ENCODE peak calls at places on chromosomes 5 and 9, in six cellular contexts. X is EL; C is fibroblast of the aortic adventitia; L is left colon; E is left ventricle myocardium inferior; Q is stimulated activated CD4-positive, alpha-beta T cell treated with anti-CD3 and anti-CD28 coated beads, Interleukin-1b, Interleukin-23, amount 100 ng/mL, for 24 hours. N is an unnamed sample.

GRCh38 chr5:66144799-66145390 is 795 bp downstream of the SREK1 start:
- DNase-seq in X (no peak), C (no peak), L (no peak), E (no peak), Q (no peak), N (no peak)

GRCh38 chr9:5767968-5768932 is 64.7 kb downstream of the ERMP1 start:
- DNase-seq in X (no peak), C (no peak), L (no peak), E (no peak), Q (no peak), N (no peak)

GRCh38 chr5:172458956-172459355 is 4.6 kb upstream of the SH3PXD2B start:
- DNase-seq in X (no peak), C (no peak), L (no peak), E (no peak), Q (no peak), N (no peak)

GRCh38 chr5:81779125-81779934 is 28.4 kb upstream of the SSBP2 start:
- DNase-seq in X (peak), C (peak), L (peak), E (peak), Q (no peak), N (no peak)

GRCh38 chr5:14364576-14365472 is 216.8 kb upstream of the OTULINL start:
- DNase-seq in X (no peak), C (no peak), L (peak), E (no peak), Q (no peak), N (no peak)

GRCh38 chr9:17229945-17230560 is 95.2 kb downstream of the CNTLN start:
- DNase-seq in X (no peak), C (no peak), L (no peak), E (no peak), Q (no peak), N (no peak)

GRCh38 chr5:56328753-56329560 is 95.8 kb upstream of the ANKRD55 start:
- DNase-seq in X (peak), C (no peak), L (no peak), E (no peak), Q (no peak), N (no peak)

GRCh38 chr5:177595026-177595585 is 3.1 kb downstream of the TMED9 start:
- DNase-seq in X (no peak), C (no peak), L (no peak), E (no peak), Q (no peak), N (no peak)

GRCh38 chr5:143244000-143244736 is 159.3 kb downstream of the NR3C1 start:
- DNase-seq in X (peak), C (peak), L (no peak), E (peak), Q (no peak), N (no peak)

GRCh38 chr5:164360589-164360988 is 855.2 kb downstream of the MAT2B start:
- DNase-seq in X (no peak), C (peak), L (no peak), E (no peak), Q (no peak), N (no peak)

GRCh38 chr5:52789378-52789777 is 1.7 kb downstream of the ITGA1 start:
- DNase-seq in X (no peak), C (no peak), L (no peak), E (no peak), Q (no peak), N (no peak)

GRCh38 chr9:33263131-33263935 is 1.2 kb downstream of the BAG1 start:
- DNase-seq in X (peak), C (peak), L (no peak), E (no peak), Q (no peak), N (no peak)

GRCh38 chr5:34709861-34710673 is 53.9 kb downstream of the RAI14 start:
- DNase-seq in X (peak), C (peak), L (no peak), E (no peak), Q (no peak), N (no peak)

GRCh38 chr9:14258840-14259239 is 55.1 kb downstream of the NFIB start:
- DNase-seq in X (peak), C (peak), L (no peak), E (no peak), Q (no peak), N (no peak)

GRCh38 chr5:142913728-142914338 is 143.7 kb downstream of the ARHGAP26 start:
- DNase-seq in X (no peak), C (no peak), L (no peak), E (no peak), Q (no peak), N (no peak)

GRCh38 chr5:36444582-36444999 is 142.9 kb upstream of the RANBP3L start:
- DNase-seq in X (peak), C (peak), L (peak), E (peak), Q (no peak), N (peak)

GRCh38 chr5:142779163-142779562 is 9.0 kb downstream of the ARHGAP26 start:
- DNase-seq in X (peak), C (peak), L (no peak), E (peak), Q (no peak), N (no peak)

GRCh38 chr5:135386886-135387628 is 12.0 kb downstream of the MACROH2A1 start:
- DNase-seq in X (peak), C (peak), L (peak), E (no peak), Q (no peak), N (no peak)

GRCh38 chr5:132473608-132474007 is 17.0 kb downstream of the IRF1 start:
- DNase-seq in X (no peak), C (no peak), L (peak), E (no peak), Q (no peak), N (no peak)

GRCh38 chr5:77871016-77871415 is 94.9 kb upstream of the TBCA start:
- DNase-seq in X (no peak), C (no peak), L (no peak), E (no peak), Q (no peak), N (no peak)

GRCh38 chr5:68845121-68845520 is 248.7 kb upstream of the SLC30A5 start:
- DNase-seq in X (no peak), C (peak), L (no peak), E (no peak), Q (no peak), N (no peak)

GRCh38 chr5:174327317-174327864 is 281.9 kb downstream of the NSG2 start:
- DNase-seq in X (peak), C (peak), L (peak), E (peak), Q (peak), N (peak)

GRCh38 chr5:162657076-162657475 is 589.5 kb downstream of the GABRG2 start:
- DNase-seq in X (no peak), C (no peak), L (no peak), E (no peak), Q (no peak), N (no peak)

GRCh38 chr9:88776717-88777497 is 214.4 kb upstream of the S1PR3 start:
- DNase-seq in X (peak), C (peak), L (no peak), E (no peak), Q (no peak), N (no peak)

GRCh38 chr5:170383227-170383626 is 5.9 kb downstream of the KCNMB1 start:
- DNase-seq in X (no peak), C (no peak), L (no peak), E (no peak), Q (no peak), N (no peak)

GRCh38 chr9:87800456-87800855 is 74.5 kb downstream of the CTSL start:
- DNase-seq in X (no peak), C (no peak), L (no peak), E (no peak), Q (no peak), N (no peak)